ENCODE peak calls at places on chromosomes 5 and 9, in four cellular contexts. Y, E, P and Z are unnamed samples.

GRCh38 chr5:27594141-27594540 is 555.8 kb upstream of the CDH9 start:
- DNase-seq in Y (peak), E (no peak), P (no peak), Z (no peak)

GRCh38 chr9:124312290-124313265 is 54.8 kb downstream of the NEK6 start:
- DNase-seq in Y (no peak), E (no peak), P (no peak), Z (no peak)

GRCh38 chr5:65072836-65073620 is 304.3 kb downstream of the CWC27 start:
- DNase-seq in Y (no peak), E (no peak), P (no peak), Z (no peak)

GRCh38 chr9:128420651-128421473 is at the start of gene CERCAM:
- DNase-seq in Y (peak), E (peak), P (peak), Z (no peak)

GRCh38 chr9:80874276-80874675 is 815.1 kb downstream of the TLE1 start:
- DNase-seq in Y (no peak), E (no peak), P (no peak), Z (no peak)

GRCh38 chr9:127185931-127186781 is 63.7 kb upstream of the ANGPTL2 start:
- DNase-seq in Y (no peak), E (peak), P (no peak), Z (peak)

GRCh38 chr5:139384591-139385051 is 1.5 kb upstream of the SLC23A1 start:
- DNase-seq in Y (no peak), E (no peak), P (no peak), Z (peak)

GRCh38 chr5:131068893-131069643 is 96.0 kb downstream of the HINT1 start:
- DNase-seq in Y (no peak), E (no peak), P (no peak), Z (no peak)

GRCh38 chr9:3337515-3337914 is 188.3 kb downstream of the RFX3 start:
- DNase-seq in Y (no peak), E (peak), P (no peak), Z (no peak)

GRCh38 chr5:32683125-32683524 is 28.0 kb upstream of the NPR3 start:
- DNase-seq in Y (no peak), E (no peak), P (no peak), Z (no peak)

GRCh38 chr9:76426807-76427419 is 32.1 kb upstream of the GCNT1 start:
- DNase-seq in Y (no peak), E (no peak), P (no peak), Z (no peak)

GRCh38 chr5:96337048-96337781 is 95.8 kb downstream of the PCSK1 start:
- DNase-seq in Y (no peak), E (no peak), P (no peak), Z (no peak)

GRCh38 chr5:53322257-53322656 is 158.2 kb upstream of the FST start:
- DNase-seq in Y (no peak), E (no peak), P (no peak), Z (no peak)

GRCh38 chr9:130780415-130780814 is 54.6 kb upstream of the ABL1 start:
- DNase-seq in Y (no peak), E (no peak), P (no peak), Z (no peak)

GRCh38 chr5:26719824-26720223 is 318.6 kb downstream of the CDH9 start:
- DNase-seq in Y (no peak), E (no peak), P (no peak), Z (no peak)

GRCh38 chr5:127968998-127969397 is 114.6 kb upstream of the SLC12A2 start:
- DNase-seq in Y (no peak), E (no peak), P (no peak), Z (no peak)

GRCh38 chr9:136626740-136627642 is 35.7 kb upstream of the EGFL7 start:
- DNase-seq in Y (peak), E (peak), P (peak), Z (no peak)

GRCh38 chr9:109579191-109579948 is 81.3 kb upstream of the PTPN3 start:
- DNase-seq in Y (no peak), E (no peak), P (no peak), Z (no peak)

GRCh38 chr9:86945868-86946711 is 1.2 kb downstream of the GAS1 start:
- DNase-seq in Y (peak), E (peak), P (peak), Z (peak)

GRCh38 chr9:133883356-133883755 is 108.8 kb downstream of the VAV2 start:
- DNase-seq in Y (no peak), E (no peak), P (no peak), Z (no peak)

GRCh38 chr5:153562189-153562588 is 71.7 kb downstream of the GRIA1 start:
- DNase-seq in Y (no peak), E (no peak), P (no peak), Z (no peak)

GRCh38 chr5:160245506-160246100 is 16.3 kb downstream of the FABP6 start:
- DNase-seq in Y (no peak), E (no peak), P (no peak), Z (no peak)

GRCh38 chr5:73985145-73985544 is 359.1 kb downstream of the ARHGEF28 start:
- DNase-seq in Y (no peak), E (no peak), P (no peak), Z (no peak)

GRCh38 chr9:111798786-111799185 is 4.0 kb upstream of the SHOC1 start:
- DNase-seq in Y (no peak), E (no peak), P (no peak), Z (no peak)

GRCh38 chr5:98214240-98215051 is 559.0 kb upstream of the RGMB start:
- DNase-seq in Y (no peak), E (no peak), P (no peak), Z (no peak)

GRCh38 chr5:1757511-1757910 is 42.1 kb downstream of the MRPL36 start:
- DNase-seq in Y (no peak), E (peak), P (no peak), Z (peak)

GRCh38 chr5:37663538-37663937 is 176.3 kb downstream of the GDNF start:
- DNase-seq in Y (no peak), E (no peak), P (no peak), Z (no peak)

GRCh38 chr9:123551636-123552203 is 195.7 kb downstream of the CRB2 start:
- DNase-seq in Y (no peak), E (no peak), P (no peak), Z (no peak)

GRCh38 chr5:55427157-55427556 is 107.6 kb downstream of the PLPP1 start:
- DNase-seq in Y (no peak), E (no peak), P (no peak), Z (no peak)

GRCh38 chr9:83330207-83331196 is 207.7 kb downstream of the FRMD3 start:
- DNase-seq in Y (peak), E (no peak), P (no peak), Z (no peak)

GRCh38 chr9:129458155-129458661 is 162.7 kb downstream of the C9orf50 start:
- DNase-seq in Y (no peak), E (peak), P (peak), Z (peak)

GRCh38 chr9:14158136-14158781 is 155.7 kb downstream of the NFIB start:
- DNase-seq in Y (no peak), E (no peak), P (no peak), Z (no peak)

GRCh38 chr5:159736844-159737243 is 179.4 kb upstream of the ADRA1B start:
- DNase-seq in Y (no peak), E (no peak), P (no peak), Z (no peak)

GRCh38 chr5:136042665-136043121 is 13.9 kb downstream of the TGFBI start:
- DNase-seq in Y (no peak), E (no peak), P (no peak), Z (no peak)

GRCh38 chr9:69931340-69931739 is 110.7 kb downstream of the CFAP95 start:
- DNase-seq in Y (peak), E (no peak), P (no peak), Z (no peak)

GRCh38 chr5:107230367-107230766 is 440.4 kb downstream of the EFNA5 start:
- DNase-seq in Y (no peak), E (no peak), P (no peak), Z (no peak)